ENCODE peak calls at places on chromosomes 3 and 15, in four cellular contexts. R is neuronal stem cell; C is tibial nerve; H is CD8-positive, alpha-beta memory T cell. V is an unnamed sample.
A peak's percentile ranks its signal among the peaks of the same experiment; 100 is the strongest.

GRCh38 chr3:156187146-156187769 is 66.9 kb downstream of the KCNAB1 start:
- DNase-seq in R (no peak), C (no peak), H (no peak), V (no peak)

GRCh38 chr3:42651248-42652091 is 2.0 kb upstream of the ZBTB47 start:
- DNase-seq in R (no peak), C (no peak), H (no peak), V (no peak)

GRCh38 chr3:32180151-32180850 is 58.2 kb upstream of the CMTM8 start:
- DNase-seq in R (no peak), C (no peak), H (no peak), V (no peak)

GRCh38 chr3:71258116-71258515 is 325.4 kb downstream of the FOXP1 start:
- DNase-seq in R (no peak), C (no peak), H (no peak), V (no peak)

GRCh38 chr15:97904196-97904572 is 56.3 kb upstream of the ARRDC4 start:
- DNase-seq in R (peak; percentile 68), C (peak; percentile 58), H (no peak), V (peak; percentile 9)

GRCh38 chr3:124985358-124985757 is 50.8 kb upstream of the MUC13 start:
- DNase-seq in R (no peak), C (peak; percentile 43), H (no peak), V (no peak)

GRCh38 chr3:159266779-159267178 is 464.9 kb downstream of the MFSD1 start:
- DNase-seq in R (peak; percentile 59), C (no peak), H (no peak), V (peak; percentile 14)

GRCh38 chr15:96170616-96171270 is 159.8 kb upstream of the NR2F2 start:
- DNase-seq in R (no peak), C (no peak), H (no peak), V (no peak)

GRCh38 chr15:50906954-50907865 is 1.3 kb upstream of the AP4E1 start:
- DNase-seq in R (no peak), C (no peak), H (peak; percentile 67), V (peak; percentile 73)

DNA sequence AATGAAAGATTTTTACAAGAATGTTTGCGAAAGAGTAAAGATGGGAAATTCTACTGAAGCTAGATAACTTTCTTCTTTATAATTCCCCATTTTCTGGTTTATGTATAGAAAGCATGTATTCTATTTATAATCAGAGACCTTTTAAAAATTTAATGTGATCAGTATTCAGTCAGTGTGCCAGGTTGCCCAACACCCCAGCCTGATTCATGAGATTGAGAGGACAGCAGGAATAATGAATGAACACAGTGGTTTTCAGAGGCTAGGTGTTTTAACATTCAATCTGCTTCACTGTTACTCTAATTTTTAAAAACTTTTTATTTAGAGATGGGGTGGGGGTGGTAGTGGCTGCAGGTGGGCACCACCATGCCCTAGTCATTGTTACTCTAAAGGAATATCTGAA is 4.7 kb downstream of the WWTR1 start:
- DNase-seq in R (no peak), C (no peak), H (no peak), V (no peak)
- H3K4me3 ChIP-seq in R (no peak overlapping the region), C (no peak overlapping the region), H (no peak overlapping the region), V (no peak overlapping the region)

GRCh38 chr15:73677146-73677607 is 7.0 kb upstream of the CD276 start:
- DNase-seq in R (peak; percentile 56), C (peak; percentile 86), H (peak; percentile 28), V (peak; percentile 43)

GRCh38 chr15:73679964-73680363 is 4.2 kb upstream of the CD276 start:
- DNase-seq in R (no peak), C (no peak), H (no peak), V (no peak)

GRCh38 chr15:73679180-73679579 is 5.0 kb upstream of the CD276 start:
- DNase-seq in R (no peak), C (no peak), H (no peak), V (no peak)

GRCh38 chr15:73678498-73678897 is 5.7 kb upstream of the CD276 start:
- DNase-seq in R (no peak), C (no peak), H (no peak), V (no peak)

DNA sequence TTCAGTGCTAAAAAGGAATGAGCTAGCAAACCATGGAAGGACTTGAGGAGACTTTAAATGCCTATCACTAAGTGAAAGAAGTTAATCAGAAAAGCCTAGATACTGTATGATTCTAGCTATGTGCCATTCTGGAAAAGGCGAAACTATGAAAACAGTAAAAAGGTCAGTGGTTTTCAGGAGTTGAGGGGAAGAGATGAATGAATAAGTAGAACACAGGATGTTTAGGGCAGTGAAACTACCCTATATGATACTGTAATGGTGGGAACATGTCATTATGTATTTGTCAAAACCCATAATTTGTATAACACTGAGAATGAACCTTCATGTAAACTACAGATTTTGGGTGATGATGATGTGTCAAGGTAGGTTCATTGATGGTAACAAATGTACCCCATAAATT is 9.6 kb upstream of the CD276 start:
- DNase-seq in R (no peak), C (no peak), H (no peak), V (no peak)
- H3K4me3 ChIP-seq in R (no peak overlapping the region), C (no peak overlapping the region), H (no peak overlapping the region), V (no peak overlapping the region)

GRCh38 chr15:58743161-58743502 is 6.4 kb downstream of the ADAM10 start:
- DNase-seq in R (no peak), C (no peak), H (no peak), V (no peak)
- H3K4me3 ChIP-seq in R (no peak overlapping the region), C (no peak overlapping the region), H (no peak overlapping the region), V (no peak overlapping the region)

GRCh38 chr3:138944842-138945645 is 1.9 kb downstream of the FOXL2 start:
- DNase-seq in R (peak; percentile 56), C (no peak), H (no peak), V (no peak)

GRCh38 chr3:138945646-138946553 is 1.0 kb downstream of the FOXL2 start:
- DNase-seq in R (no peak), C (no peak), H (no peak), V (no peak)

GRCh38 chr3:138943724-138944131 is 3.2 kb downstream of the FOXL2 start:
- DNase-seq in R (no peak), C (no peak), H (no peak), V (no peak)

GRCh38 chr3:138942861-138943623 is 3.9 kb downstream of the FOXL2 start:
- DNase-seq in R (no peak), C (no peak), H (no peak), V (no peak)

GRCh38 chr3:138944136-138944658 is 2.7 kb downstream of the FOXL2 start:
- DNase-seq in R (no peak), C (no peak), H (no peak), V (no peak)
- H3K4me3 ChIP-seq in R (no peak overlapping the region), C (no peak overlapping the region), H (no peak overlapping the region), V (no peak overlapping the region)

DNA sequence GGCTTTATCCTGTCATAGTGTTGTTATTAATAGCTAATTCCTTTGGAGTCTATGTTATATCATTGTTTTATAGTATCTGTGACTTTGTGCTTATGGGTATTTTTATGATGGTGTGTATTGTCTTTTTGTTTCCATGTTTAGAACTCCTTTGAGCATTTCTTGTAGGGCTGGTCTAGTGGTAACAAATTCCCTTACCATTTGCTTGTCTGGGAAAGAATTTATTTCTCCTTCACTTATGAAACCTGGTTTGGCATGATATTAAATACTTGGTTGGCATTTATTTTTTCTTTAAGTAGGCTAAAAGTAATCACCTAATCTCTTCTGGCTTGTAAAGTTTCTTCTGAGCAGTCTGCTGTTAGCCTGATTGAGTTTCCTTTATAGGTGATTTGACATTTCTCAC is 47.7 kb upstream of the ROBO1 start:
- DNase-seq in R (no peak), C (no peak), H (no peak), V (no peak)
- H3K4me3 ChIP-seq in R (no peak overlapping the region), C (no peak overlapping the region), H (no peak overlapping the region), V (no peak overlapping the region)

DNA sequence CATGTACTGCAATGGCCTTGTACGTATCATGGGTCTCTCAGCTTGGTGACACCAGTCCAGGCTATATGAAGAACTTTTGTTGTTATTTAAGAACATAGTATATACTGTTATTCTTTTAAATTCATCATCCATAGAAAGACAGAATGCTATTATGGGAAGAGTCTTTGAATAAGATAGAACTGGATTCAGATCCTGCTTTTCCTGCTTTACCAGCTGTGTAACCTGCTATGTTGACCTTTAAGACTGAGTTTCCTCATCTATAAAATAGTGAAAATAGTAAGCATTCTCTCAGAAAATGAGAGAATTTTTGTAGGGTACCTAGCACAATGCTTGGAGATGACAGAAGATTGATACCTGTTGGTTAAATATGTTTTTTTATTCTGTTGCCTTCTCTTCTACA is 204.1 kb upstream of the TBL1XR1 start:
- DNase-seq in R (no peak), C (no peak), H (no peak), V (no peak)
- H3K4me3 ChIP-seq in R (no peak overlapping the region), C (no peak overlapping the region), H (no peak overlapping the region), V (no peak overlapping the region)